ENCODE peak calls at places on chromosomes 7 and 10, in ten cellular contexts. N is AG10803, A is mammary epithelial cell, B is RWPE2, J is pancreas, W is PC-9, K is fibroblast of lung, Y is astrocyte of the spinal cord, I is SJSA1, X is sigmoid colon. Q is an unnamed sample.

GRCh38 chr10:80460399-80461207 is 6.5 kb downstream of the TSPAN14 start:
- DNase-seq in N (peak), A (peak), B (peak), J (peak), W (peak), K (peak), Y (peak), I (no peak), X (peak), Q (no peak)

GRCh38 chr10:126749030-126749655 is 78.7 kb upstream of the C10orf90 start:
- DNase-seq in N (peak), A (peak), B (no peak), J (peak), W (peak), K (peak), Y (peak), I (peak), X (peak), Q (peak)

GRCh38 chr10:78211476-78212110 is 177.9 kb downstream of the RPS24 start:
- DNase-seq in N (peak), A (peak), B (no peak), J (no peak), W (peak), K (peak), Y (peak), I (no peak), X (no peak), Q (peak)

GRCh38 chr10:13787015-13787421 is 200.3 kb downstream of the PRPF18 start:
- DNase-seq in N (no peak), A (peak), B (no peak), J (no peak), W (no peak), K (no peak), Y (peak), I (peak), X (no peak), Q (no peak)

GRCh38 chr7:5064391-5065106 is 18.9 kb downstream of the RBAK start:
- DNase-seq in N (no peak), A (no peak), B (no peak), J (no peak), W (no peak), K (peak), Y (peak), I (no peak), X (no peak), Q (no peak)

GRCh38 chr10:113350311-113350710 is 202.5 kb upstream of the HABP2 start:
- DNase-seq in N (no peak), A (no peak), B (no peak), J (no peak), W (no peak), K (no peak), Y (no peak), I (no peak), X (no peak), Q (no peak)

GRCh38 chr7:100983451-100984187 is 14.3 kb downstream of the MUC12 start:
- DNase-seq in N (peak), A (peak), B (no peak), J (no peak), W (no peak), K (no peak), Y (no peak), I (no peak), X (no peak), Q (no peak)

GRCh38 chr10:88944813-88945212 is 7.8 kb downstream of the ACTA2 start:
- DNase-seq in N (no peak), A (no peak), B (no peak), J (no peak), W (no peak), K (no peak), Y (no peak), I (no peak), X (no peak), Q (no peak)

GRCh38 chr10:124495176-124495575 is 33.6 kb downstream of the LHPP start:
- DNase-seq in N (no peak), A (no peak), B (no peak), J (no peak), W (no peak), K (no peak), Y (no peak), I (no peak), X (peak), Q (no peak)

GRCh38 chr7:71457021-71457420 is 325.1 kb downstream of the GALNT17 start:
- DNase-seq in N (no peak), A (no peak), B (no peak), J (no peak), W (no peak), K (no peak), Y (no peak), I (no peak), X (no peak), Q (no peak)

GRCh38 chr10:73744690-73744994 is 470 bp downstream of the SEC24C start:
- DNase-seq in N (peak), A (peak), B (no peak), J (no peak), W (no peak), K (peak), Y (peak), I (peak), X (peak), Q (peak)

GRCh38 chr7:128017880-128018845 is 13.1 kb downstream of the LRRC4 start:
- DNase-seq in N (no peak), A (peak), B (no peak), J (peak), W (peak), K (no peak), Y (peak), I (no peak), X (no peak), Q (peak)

GRCh38 chr7:17598846-17599245 is 300.4 kb downstream of the AHR start:
- DNase-seq in N (peak), A (peak), B (no peak), J (no peak), W (no peak), K (no peak), Y (no peak), I (no peak), X (no peak), Q (no peak)

GRCh38 chr10:74156919-74157289 is 5.9 kb downstream of the ADK start:
- DNase-seq in N (no peak), A (no peak), B (no peak), J (no peak), W (no peak), K (peak), Y (peak), I (no peak), X (no peak), Q (peak)

GRCh38 chr7:140000666-140001268 is 62.0 kb downstream of the PARP12 start:
- DNase-seq in N (no peak), A (no peak), B (no peak), J (no peak), W (no peak), K (no peak), Y (no peak), I (no peak), X (no peak), Q (no peak)

GRCh38 chr10:31061941-31062340 is 30.3 kb upstream of the ZNF438 start:
- DNase-seq in N (no peak), A (no peak), B (no peak), J (no peak), W (no peak), K (no peak), Y (no peak), I (no peak), X (no peak), Q (no peak)

GRCh38 chr7:2523941-2524807 is 4.6 kb downstream of the LFNG start:
- DNase-seq in N (peak), A (peak), B (no peak), J (peak), W (peak), K (no peak), Y (peak), I (peak), X (no peak), Q (no peak)

GRCh38 chr7:139995034-139995915 is 67.5 kb downstream of the PARP12 start:
- DNase-seq in N (peak), A (no peak), B (no peak), J (peak), W (no peak), K (peak), Y (peak), I (no peak), X (no peak), Q (no peak)

GRCh38 chr10:133439517-133440461 is 14.0 kb upstream of the SCART1 start:
- DNase-seq in N (no peak), A (no peak), B (no peak), J (peak), W (no peak), K (no peak), Y (no peak), I (peak), X (no peak), Q (no peak)

GRCh38 chr10:61021926-61022325 is 77.9 kb upstream of the RHOBTB1 start:
- DNase-seq in N (no peak), A (no peak), B (no peak), J (no peak), W (no peak), K (no peak), Y (no peak), I (no peak), X (no peak), Q (no peak)

GRCh38 chr7:5477723-5478531 is 54.3 kb upstream of the TNRC18 start:
- DNase-seq in N (no peak), A (no peak), B (no peak), J (no peak), W (no peak), K (no peak), Y (no peak), I (no peak), X (no peak), Q (no peak)

GRCh38 chr10:62594093-62594520 is 210.4 kb upstream of the ADO start:
- DNase-seq in N (peak), A (peak), B (no peak), J (peak), W (peak), K (peak), Y (peak), I (no peak), X (no peak), Q (no peak)

GRCh38 chr7:27169658-27170493 is 4.2 kb downstream of the HOXA10 start:
- DNase-seq in N (no peak), A (no peak), B (peak), J (no peak), W (peak), K (no peak), Y (no peak), I (peak), X (peak), Q (no peak)

DNA sequence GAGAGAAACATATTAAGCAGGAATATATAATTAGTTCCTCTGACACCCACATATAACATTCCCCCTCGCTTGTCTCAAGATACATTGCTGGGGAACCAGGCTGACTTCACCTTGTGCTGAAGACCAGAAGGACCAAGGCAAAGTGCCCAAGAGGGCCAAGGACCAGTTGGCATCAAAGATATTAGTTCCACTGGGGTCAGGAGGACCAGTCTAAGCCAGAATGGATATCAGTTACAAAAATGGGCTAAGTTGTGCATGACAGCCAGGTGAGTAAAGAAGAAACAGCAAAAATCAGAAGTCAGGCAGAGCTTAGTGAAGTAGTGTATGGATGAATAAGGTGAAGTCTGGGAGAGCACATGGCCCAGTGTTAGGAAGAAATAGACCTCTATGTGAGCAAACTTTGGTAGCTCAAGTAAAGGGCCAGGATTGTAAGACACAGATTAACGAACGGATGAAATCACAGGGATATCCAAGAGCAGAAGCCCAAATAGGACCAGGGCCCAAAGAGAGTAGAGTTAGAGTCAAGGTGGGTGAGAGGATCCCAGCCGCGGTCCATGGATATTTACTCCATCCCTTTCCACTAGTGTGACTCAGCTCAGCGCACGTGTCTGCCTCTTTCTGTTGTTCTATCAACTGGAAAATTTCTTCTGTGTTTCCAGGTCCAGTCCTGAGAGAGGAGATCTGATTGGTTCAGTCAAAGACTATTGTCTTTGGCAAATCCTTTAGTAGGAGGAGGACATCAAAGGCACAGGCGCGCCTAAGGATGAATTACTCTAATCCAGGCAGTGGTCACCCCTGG is 5.0 kb downstream of the CALD1 start:
- DNase-seq in N (no peak), A (no peak), B (no peak), J (no peak), W (no peak), K (no peak), Y (peak), I (no peak), X (no peak), Q (no peak)
- H3K4me3 ChIP-seq in N (no peak), A (no peak), B (no peak), J (no peak), W (no peak), K (no peak), Y (no peak), I (no peak), X (no peak), Q (no peak)

GRCh38 chr10:24524314-24524713 is 199.4 kb downstream of the ARHGAP21 start:
- DNase-seq in N (no peak), A (no peak), B (no peak), J (no peak), W (no peak), K (no peak), Y (no peak), I (no peak), X (no peak), Q (no peak)

GRCh38 chr10:24518411-24518810 is 205.3 kb downstream of the ARHGAP21 start:
- DNase-seq in N (no peak), A (no peak), B (no peak), J (no peak), W (no peak), K (peak), Y (no peak), I (no peak), X (no peak), Q (no peak)

GRCh38 chr10:24519950-24520349 is 203.7 kb downstream of the ARHGAP21 start:
- DNase-seq in N (no peak), A (no peak), B (no peak), J (no peak), W (no peak), K (no peak), Y (no peak), I (no peak), X (no peak), Q (no peak)

GRCh38 chr10:24515481-24515880 is 208.2 kb downstream of the ARHGAP21 start:
- DNase-seq in N (no peak), A (no peak), B (no peak), J (no peak), W (no peak), K (no peak), Y (no peak), I (no peak), X (no peak), Q (no peak)

GRCh38 chr10:24518981-24519597 is 204.6 kb downstream of the ARHGAP21 start:
- DNase-seq in N (peak), A (peak), B (no peak), J (peak), W (peak), K (peak), Y (peak), I (peak), X (peak), Q (peak)
- H3K4me3 ChIP-seq in N (no peak), A (no peak), B (no peak), J (no peak), W (no peak), K (no peak), Y (no peak), I (no peak), X (no peak), Q (no peak)

GRCh38 chr10:24357344-24358021 is 148.5 kb downstream of the KIAA1217 start:
- DNase-seq in N (no peak), A (no peak), B (no peak), J (no peak), W (no peak), K (no peak), Y (peak), I (no peak), X (no peak), Q (peak)

GRCh38 chr10:24355289-24355688 is 146.4 kb downstream of the KIAA1217 start:
- DNase-seq in N (no peak), A (no peak), B (no peak), J (no peak), W (no peak), K (no peak), Y (no peak), I (no peak), X (no peak), Q (no peak)

GRCh38 chr10:24363070-24363469 is 154.1 kb downstream of the KIAA1217 start:
- DNase-seq in N (peak), A (peak), B (no peak), J (no peak), W (no peak), K (peak), Y (peak), I (no peak), X (no peak), Q (no peak)

GRCh38 chr10:24358022-24358421 is 149.1 kb downstream of the KIAA1217 start:
- DNase-seq in N (no peak), A (no peak), B (no peak), J (no peak), W (no peak), K (no peak), Y (no peak), I (no peak), X (no peak), Q (no peak)

DNA sequence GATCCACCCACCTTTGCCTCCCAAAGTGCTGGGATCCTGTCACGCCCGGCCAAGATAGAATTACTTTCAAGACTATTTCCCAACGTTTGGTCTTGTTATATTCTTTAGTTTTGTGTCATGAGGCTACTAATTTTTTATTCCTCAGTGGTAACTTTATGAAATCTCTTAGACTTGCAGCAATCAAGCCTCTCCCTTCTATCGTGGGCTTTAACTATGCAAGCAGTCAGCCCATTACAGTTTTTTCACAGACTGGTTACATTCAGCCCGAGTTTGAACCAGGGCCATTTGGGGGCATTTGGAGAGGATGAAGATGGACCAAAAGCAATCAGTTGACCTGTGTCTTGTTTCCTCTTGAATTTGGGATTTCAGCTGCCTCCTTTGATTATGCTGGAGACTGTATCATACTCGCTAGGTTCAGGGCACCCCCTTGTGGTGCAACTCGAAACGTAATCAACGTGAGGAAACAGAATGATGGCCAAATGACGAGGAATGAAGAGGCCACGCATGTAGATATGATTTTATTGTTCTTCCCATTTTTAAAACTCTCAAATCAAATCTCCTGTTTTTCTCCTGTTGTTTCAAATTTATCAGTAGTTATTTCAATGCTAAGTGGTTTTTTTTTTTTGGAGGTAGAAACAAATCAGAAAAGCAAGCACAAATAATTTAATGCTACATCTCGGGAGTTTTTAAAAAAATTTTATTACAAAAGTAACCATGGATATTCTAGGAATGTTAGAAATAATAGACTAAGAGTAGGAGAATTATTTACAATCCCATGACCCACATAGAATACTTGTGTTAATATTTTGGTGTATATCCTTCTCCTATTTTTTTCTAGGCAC is 151.6 kb downstream of the KIAA1217 start:
- DNase-seq in N (peak), A (peak), B (no peak), J (peak), W (peak), K (peak), Y (peak), I (peak), X (no peak), Q (peak)
- H3K4me3 ChIP-seq in N (no peak), A (no peak), B (no peak), J (no peak), W (no peak), K (no peak), Y (no peak), I (no peak), X (no peak), Q (no peak)

DNA sequence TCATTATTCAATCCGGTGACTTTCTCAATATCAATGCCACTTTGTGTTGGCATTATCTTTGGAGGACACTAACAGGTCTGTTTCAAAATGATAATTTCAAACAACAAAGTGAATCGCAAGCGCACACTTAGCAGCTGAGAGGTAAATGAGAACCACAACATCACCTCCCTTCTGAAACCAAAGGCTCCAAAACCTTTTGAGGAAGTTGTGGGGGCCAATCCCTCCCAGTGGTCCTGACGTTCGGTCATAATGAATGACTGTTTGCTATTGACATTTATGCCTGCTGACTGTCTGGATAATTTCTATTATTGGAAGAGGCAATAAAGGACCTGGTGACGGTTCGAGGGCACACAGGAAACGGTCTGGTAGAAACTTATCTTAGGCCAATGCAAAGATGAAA is 1.8 kb downstream of the ADARB2 start:
- DNase-seq in N (no peak), A (no peak), B (no peak), J (no peak), W (no peak), K (no peak), Y (no peak), I (no peak), X (no peak), Q (no peak)
- H3K4me3 ChIP-seq in N (no peak), A (no peak), B (no peak), J (no peak), W (no peak), K (no peak), Y (no peak), I (no peak), X (no peak), Q (no peak)

GRCh38 chr7:99383203-99383602 is 8.7 kb downstream of the ARPC1B start:
- DNase-seq in N (no peak), A (no peak), B (no peak), J (no peak), W (no peak), K (no peak), Y (no peak), I (no peak), X (no peak), Q (no peak)

GRCh38 chr7:99381664-99382075 is 7.1 kb downstream of the ARPC1B start:
- DNase-seq in N (no peak), A (no peak), B (no peak), J (no peak), W (no peak), K (no peak), Y (no peak), I (no peak), X (no peak), Q (no peak)

GRCh38 chr7:99380823-99381663 is 6.5 kb downstream of the ARPC1B start:
- DNase-seq in N (no peak), A (peak), B (no peak), J (no peak), W (no peak), K (no peak), Y (no peak), I (no peak), X (no peak), Q (no peak)

GRCh38 chr7:99379043-99379577 is 4.6 kb downstream of the ARPC1B start:
- DNase-seq in N (peak), A (peak), B (no peak), J (no peak), W (peak), K (peak), Y (peak), I (peak), X (peak), Q (peak)

GRCh38 chr7:99380032-99380822 is 5.7 kb downstream of the ARPC1B start:
- DNase-seq in N (peak), A (peak), B (no peak), J (no peak), W (no peak), K (peak), Y (peak), I (no peak), X (no peak), Q (no peak)
- H3K4me3 ChIP-seq in N (peak), A (no peak), B (no peak), J (no peak), W (no peak), K (no peak), Y (no peak), I (no peak), X (no peak), Q (no peak)

GRCh38 chr7:130913721-130914588 is 179.9 kb upstream of the KLF14 start:
- DNase-seq in N (no peak), A (no peak), B (no peak), J (no peak), W (no peak), K (no peak), Y (no peak), I (no peak), X (no peak), Q (no peak)
- H3K4me3 ChIP-seq in N (peak), A (peak), B (peak), J (no peak), W (peak), K (peak), Y (peak), I (peak), X (no peak), Q (peak)